ENCODE peak calls at places on chromosomes 2 and 18, in nine cellular contexts. N is neural progenitor cell, U is spleen, O is A549, R is tibial artery, F is breast epithelium, S is PC-9, E is fibroblast of pulmonary artery, P is astrocyte of the spinal cord. G is an unnamed sample.

GRCh38 chr2:19098467-19099160 is 259.8 kb downstream of the OSR1 start:
- DNase-seq in N (no peak), U (no peak), O (no peak), R (no peak), F (no peak), S (no peak), E (no peak), P (no peak), G (no peak)

GRCh38 chr18:7566587-7567486 is at the start of gene PTPRM:
- DNase-seq in N (peak), U (peak), O (peak), R (peak), F (peak), S (peak), E (peak), P (peak), G (peak)

GRCh38 chr2:222950886-222951285 is 90.0 kb downstream of the ACSL3 start:
- DNase-seq in N (no peak), U (no peak), O (no peak), R (no peak), F (no peak), S (no peak), E (peak), P (peak), G (peak)

GRCh38 chr2:112749755-112750559 is 14.5 kb downstream of the CKAP2L start:
- DNase-seq in N (peak), U (peak), O (peak), R (peak), F (no peak), S (peak), E (peak), P (peak), G (peak)

GRCh38 chr2:3960106-3960505 is 256.7 kb downstream of the DCDC2C start:
- DNase-seq in N (no peak), U (no peak), O (no peak), R (no peak), F (no peak), S (no peak), E (no peak), P (no peak), G (no peak)

GRCh38 chr2:23616630-23617029 is 231.7 kb downstream of the KLHL29 start:
- DNase-seq in N (no peak), U (peak), O (no peak), R (peak), F (no peak), S (no peak), E (no peak), P (no peak), G (no peak)

GRCh38 chr2:105785095-105785847 is 40.6 kb downstream of the NCK2 start:
- DNase-seq in N (no peak), U (no peak), O (no peak), R (no peak), F (no peak), S (no peak), E (no peak), P (no peak), G (no peak)

GRCh38 chr2:230124792-230125452 is 56.2 kb upstream of the SLC16A14 start:
- DNase-seq in N (no peak), U (peak), O (no peak), R (peak), F (no peak), S (no peak), E (no peak), P (no peak), G (no peak)

GRCh38 chr2:127608061-127609011 is 37.6 kb upstream of the GPR17 start:
- DNase-seq in N (no peak), U (peak), O (no peak), R (no peak), F (no peak), S (no peak), E (no peak), P (no peak), G (no peak)

GRCh38 chr2:15941970-15942710 is 1.8 kb downstream of the MYCN start:
- DNase-seq in N (peak), U (no peak), O (peak), R (no peak), F (no peak), S (no peak), E (no peak), P (no peak), G (no peak)

GRCh38 chr2:149690825-149691224 is 103.2 kb upstream of the MMADHC start:
- DNase-seq in N (no peak), U (no peak), O (no peak), R (no peak), F (no peak), S (no peak), E (no peak), P (no peak), G (no peak)

GRCh38 chr2:18245375-18245774 is 315.1 kb downstream of the RDH14 start:
- DNase-seq in N (no peak), U (no peak), O (no peak), R (no peak), F (no peak), S (no peak), E (no peak), P (no peak), G (no peak)

GRCh38 chr2:102063360-102063947 is 71.7 kb downstream of the IL1R2 start:
- DNase-seq in N (no peak), U (no peak), O (no peak), R (peak), F (no peak), S (peak), E (peak), P (peak), G (peak)

GRCh38 chr2:236874866-236875481 is 210.7 kb upstream of the COPS8 start:
- DNase-seq in N (no peak), U (no peak), O (no peak), R (no peak), F (no peak), S (peak), E (no peak), P (no peak), G (no peak)

GRCh38 chr2:153873062-153874048 is 1.6 kb downstream of the GALNT13 start:
- DNase-seq in N (peak), U (peak), O (no peak), R (no peak), F (no peak), S (peak), E (no peak), P (no peak), G (peak)

GRCh38 chr2:232896700-232897385 is 26.8 kb downstream of the SNORC start:
- DNase-seq in N (no peak), U (no peak), O (no peak), R (peak), F (peak), S (no peak), E (no peak), P (no peak), G (no peak)

GRCh38 chr18:31701752-31702151 is 17.4 kb upstream of the B4GALT6 start:
- DNase-seq in N (no peak), U (no peak), O (no peak), R (no peak), F (no peak), S (no peak), E (no peak), P (no peak), G (no peak)

GRCh38 chr2:43021791-43022500 is 204.5 kb downstream of the ZFP36L2 start:
- DNase-seq in N (peak), U (peak), O (no peak), R (no peak), F (no peak), S (no peak), E (no peak), P (no peak), G (no peak)

GRCh38 chr2:177783835-177784448 is 288.6 kb downstream of the PDE11A start:
- DNase-seq in N (no peak), U (no peak), O (no peak), R (no peak), F (no peak), S (peak), E (peak), P (peak), G (peak)

GRCh38 chr18:40485318-40485717 is 1469.7 kb upstream of the PIK3C3 start:
- DNase-seq in N (no peak), U (no peak), O (no peak), R (no peak), F (no peak), S (no peak), E (peak), P (peak), G (peak)

GRCh38 chr2:218271865-218272530 is 1.7 kb downstream of the PNKD start:
- DNase-seq in N (no peak), U (no peak), O (no peak), R (no peak), F (no peak), S (no peak), E (no peak), P (no peak), G (no peak)
- H3K4me3 ChIP-seq in N (peak), U (no peak), O (no peak), R (peak), F (peak), S (peak), E (no peak), P (no peak), G (peak)

DNA sequence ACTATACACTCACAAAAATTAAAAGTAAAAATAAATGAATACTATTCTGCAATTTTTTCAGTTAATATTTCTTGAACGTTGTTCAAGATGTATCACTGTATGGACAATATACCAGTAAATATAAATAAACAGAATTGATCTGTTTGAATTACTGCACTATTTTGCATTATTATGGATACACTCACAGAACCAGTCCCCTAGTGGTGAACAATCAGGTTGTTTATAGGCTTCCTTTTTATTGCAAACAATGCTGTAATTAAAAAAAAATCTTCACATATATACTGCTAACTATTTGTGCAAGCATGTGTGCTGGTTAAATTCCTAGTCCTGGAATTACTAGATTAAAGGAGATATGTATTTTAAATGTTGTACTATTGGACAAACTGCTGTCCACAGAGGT is 306.0 kb downstream of the FBXO15 start:
- DNase-seq in N (no peak), U (no peak), O (no peak), R (no peak), F (no peak), S (no peak), E (peak), P (no peak), G (no peak)
- TF ChIP-seq CTCF in N (peak), U (no peak), O (peak), R (no peak), F (no peak), S (peak), E (peak), P (peak), G (peak)

GRCh38 chr2:216589779-216590178 is 43.4 kb upstream of the IGFBP2 start:
- DNase-seq in N (no peak), U (no peak), O (no peak), R (no peak), F (no peak), S (no peak), E (no peak), P (no peak), G (peak)
- H3K4me3 ChIP-seq in N (no peak), U (no peak), O (no peak), R (no peak), F (no peak), S (no peak), E (no peak), P (no peak), G (no peak)

GRCh38 chr18:49059028-49059670 is 108.4 kb upstream of the SMAD7 start:
- DNase-seq in N (peak), U (no peak), O (no peak), R (no peak), F (no peak), S (no peak), E (peak), P (no peak), G (peak)
- TF ChIP-seq CTCF in N (peak), U (peak), O (peak), R (no peak), F (no peak), S (no peak), E (peak), P (peak), G (peak)

DNA sequence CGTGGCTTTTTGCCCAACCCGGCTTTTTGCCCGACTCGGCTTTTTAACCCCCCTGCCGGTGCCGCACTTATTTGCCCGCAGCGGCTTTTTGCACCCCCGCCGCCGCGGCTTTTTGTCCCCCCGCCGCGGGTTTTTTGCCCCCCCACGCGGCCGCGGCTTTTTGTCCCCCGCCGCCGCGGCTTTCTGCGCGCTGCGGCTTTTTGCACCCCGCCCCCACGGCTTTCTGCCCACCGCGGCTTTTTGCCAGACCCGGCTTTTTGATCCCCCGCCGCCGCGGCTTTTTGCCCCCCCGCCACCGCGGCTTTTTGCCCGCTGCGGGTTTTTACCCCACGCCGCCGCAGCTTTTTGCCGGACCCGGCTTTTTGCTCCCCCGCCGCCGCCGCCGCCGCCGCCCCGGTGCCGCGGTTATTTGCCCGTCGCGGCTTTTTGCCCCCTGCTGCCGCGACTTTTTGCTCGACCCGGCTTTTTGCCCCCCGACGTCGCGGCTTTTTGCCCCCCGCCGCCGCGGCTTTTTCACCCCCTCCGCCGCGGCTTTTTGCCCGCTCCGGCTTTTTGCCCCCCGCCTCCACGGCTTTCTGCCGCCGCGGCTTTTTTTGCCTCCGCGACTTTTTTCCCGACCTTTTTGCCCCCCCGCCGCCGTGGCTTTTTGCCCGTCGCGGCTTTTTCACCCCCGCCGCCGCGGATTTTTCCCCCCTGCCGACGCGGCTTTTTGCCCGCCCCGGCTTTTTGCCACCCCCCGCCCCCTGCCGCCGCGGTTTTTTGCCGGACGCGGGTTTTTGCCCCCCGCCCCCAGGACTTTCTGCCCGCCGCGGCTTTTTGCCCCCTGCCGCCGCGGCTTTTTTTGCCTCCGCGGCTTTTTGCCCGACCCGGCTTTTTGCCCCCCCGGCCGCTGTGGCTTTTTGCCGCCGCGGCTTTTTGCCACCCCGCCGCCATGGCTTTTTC is 2786.5 kb downstream of the RPIA start:
- DNase-seq in N (peak), U (peak), O (no peak), R (no peak), F (peak), S (no peak), E (no peak), P (peak), G (no peak)
- H3K4me3 ChIP-seq in N (no peak), U (peak), O (peak), R (peak), F (peak), S (no peak), E (peak), P (peak), G (peak)